ENCODE peak calls at places on chromosomes 6 and 20, in seven cellular contexts. L is GM23338, A is IMR-90, O is HFF-Myc, H is right lobe of liver, V is AG10803, J is upper lobe of right lung. W is an unnamed sample.

GRCh38 chr20:3795511-3796468 is at the start of gene CDC25B:
- DNase-seq in V (peak; percentile 86), A (peak; percentile 83), O (peak; percentile 72), J (peak; percentile 97), L (peak; percentile 96), H (peak; percentile 94), W (peak; percentile 89)

GRCh38 chr6:45320349-45320748 is 7.8 kb upstream of the RUNX2 start:
- DNase-seq in V (no peak), H (no peak), A (no peak), L (no peak), J (no peak), O (no peak), W (no peak)

GRCh38 chr20:13180986-13181889 is 39.8 kb upstream of the ISM1 start:
- DNase-seq in O (no peak), V (no peak), A (no peak), H (no peak), L (no peak), J (no peak), W (no peak)

GRCh38 chr6:170108890-170109587 is 181.8 kb downstream of the DLL1 start:
- DNase-seq in H (peak; percentile 26), A (no peak), J (peak; percentile 21), O (no peak), L (no peak), V (no peak), W (no peak)

GRCh38 chr6:132598473-132598872 is 8.9 kb upstream of the TAAR5 start:
- DNase-seq in V (no peak), H (no peak), L (peak; percentile 69), O (no peak), A (no peak), J (no peak), W (no peak)

GRCh38 chr6:51827580-51827979 is 259.8 kb downstream of the PKHD1 start:
- DNase-seq in V (no peak), H (no peak), J (no peak), O (no peak), A (no peak), L (no peak), W (no peak)

GRCh38 chr6:25682324-25682723 is 30.3 kb downstream of the SCGN start:
- DNase-seq in L (no peak), A (no peak), V (no peak), H (no peak), J (no peak), O (no peak), W (no peak)

GRCh38 chr20:16271450-16271849 is 301.8 kb downstream of the KIF16B start:
- DNase-seq in J (no peak), A (no peak), L (no peak), O (no peak), V (no peak), H (no peak), W (no peak)

GRCh38 chr20:40641212-40641611 is 47.8 kb downstream of the MAFB start:
- DNase-seq in A (no peak), H (no peak), V (no peak), J (no peak), O (no peak), L (no peak), W (no peak)

GRCh38 chr6:29834564-29835436 is 7.2 kb downstream of the HLA-G start:
- DNase-seq in J (no peak), H (no peak), O (no peak), L (peak; percentile 83), V (peak; percentile 8), A (no peak), W (no peak)

GRCh38 chr6:165183071-165183470 is 126.3 kb downstream of the C6orf118 start:
- DNase-seq in J (no peak), A (no peak), O (no peak), V (peak; percentile 34), H (no peak), L (no peak), W (peak; percentile 0)

GRCh38 chr6:165183496-165184140 is 125.8 kb downstream of the C6orf118 start:
- DNase-seq in H (no peak), L (no peak), O (no peak), J (no peak), V (no peak), A (no peak), W (no peak)

GRCh38 chr6:165181951-165182414 is 127.4 kb downstream of the C6orf118 start:
- DNase-seq in V (peak; percentile 69), O (no peak), J (no peak), A (no peak), L (peak; percentile 5), H (no peak), W (peak; percentile 2)

DNA sequence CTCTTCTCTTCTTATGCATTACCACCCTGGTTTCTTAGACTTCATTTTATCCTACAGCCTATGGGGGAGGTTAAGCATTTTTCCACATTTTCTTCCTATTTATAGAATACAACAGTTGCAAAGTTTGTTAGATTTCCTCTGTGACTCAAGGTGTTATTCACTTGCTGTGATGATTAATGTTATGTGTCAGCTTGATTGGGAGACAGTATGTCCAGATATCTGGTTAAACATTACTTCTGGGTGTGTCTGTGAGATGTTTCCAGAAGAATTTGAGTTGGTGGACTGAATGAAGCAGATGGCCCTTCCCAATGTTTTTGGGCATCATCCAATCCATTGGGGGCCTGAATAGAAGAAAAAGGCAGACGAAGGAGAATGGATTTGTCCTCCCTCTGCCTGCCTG is 131.3 kb downstream of the C6orf118 start:
- DNase-seq in J (no peak), V (no peak), L (no peak), A (no peak), H (no peak), O (no peak), W (no peak)
- TF ChIP-seq CTCF in J (no peak), V (no peak), L (no peak), A (no peak), H (no peak), O (no peak), W (no peak)

GRCh38 chr6:15254074-15254975 is 8.5 kb downstream of the JARID2 start:
- DNase-seq in H (no peak), J (no peak), V (no peak), O (no peak), A (no peak), L (no peak), W (no peak)
- H3K4me3 ChIP-seq in H (no peak overlapping the region), J (no peak overlapping the region), V (no peak overlapping the region), O (no peak overlapping the region), A (no peak overlapping the region), L (peak overlapping the region; percentile 83), W (no peak overlapping the region)

DNA sequence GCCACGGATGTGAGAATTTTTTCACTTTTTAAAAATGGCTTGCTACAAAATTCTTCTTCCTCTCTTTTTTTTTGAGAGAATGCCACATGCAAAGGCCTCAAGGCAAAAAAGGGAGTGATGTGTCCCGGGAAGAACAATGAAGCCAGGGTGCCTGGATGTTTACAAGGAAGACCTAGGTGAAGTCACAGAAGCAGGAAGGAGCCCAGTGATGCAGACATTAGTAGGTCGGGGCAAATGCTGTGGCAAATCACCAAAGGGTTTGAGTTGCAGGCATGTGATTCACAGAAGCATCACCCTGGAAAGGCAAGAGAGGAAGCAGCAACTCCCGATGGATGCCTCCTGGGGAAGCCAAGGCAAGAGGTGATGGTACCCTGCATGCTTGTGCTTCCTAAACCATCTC is 46.8 kb downstream of the FARS2 start:
- DNase-seq in J (no peak), H (no peak), L (peak; percentile 31), A (peak; percentile 57), O (no peak), V (no peak), W (peak; percentile 12)
- TF ChIP-seq CTCF in J (no peak), H (no peak), L (no peak), A (no peak), O (no peak), V (no peak), W (no peak)

DNA sequence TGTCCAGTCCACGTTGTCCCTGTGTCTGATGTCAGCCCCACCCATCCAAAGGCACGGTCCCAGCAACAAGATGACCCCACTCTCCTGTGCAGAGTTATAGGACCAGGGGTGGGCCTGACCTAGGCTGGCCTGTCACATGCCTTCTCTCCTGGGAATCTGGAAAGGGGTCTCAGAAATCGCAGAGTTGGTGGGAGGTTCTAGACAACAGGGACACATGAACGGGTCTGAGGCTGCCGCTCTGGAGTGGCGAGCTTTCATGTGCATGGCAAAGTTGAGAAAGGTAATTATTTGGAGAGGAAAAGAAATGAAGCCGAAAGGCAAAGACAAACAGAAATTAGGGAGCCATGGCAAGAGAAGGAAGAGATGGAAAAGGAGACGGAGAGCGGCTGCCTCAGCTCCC is 29.5 kb downstream of the BFSP1 start:
- DNase-seq in O (no peak), A (no peak), V (no peak), J (no peak), H (no peak), L (no peak), W (no peak)
- H3K4me3 ChIP-seq in O (no peak overlapping the region), A (no peak overlapping the region), V (no peak overlapping the region), J (no peak overlapping the region), H (no peak overlapping the region), L (no peak overlapping the region), W (no peak overlapping the region)

GRCh38 chr20:34268145-34268544 is 26.9 kb downstream of the ASIP start:
- DNase-seq in V (no peak), A (no peak), L (no peak), O (no peak), H (no peak), J (no peak), W (no peak)

GRCh38 chr20:34269996-34270627 is 28.9 kb downstream of the ASIP start:
- DNase-seq in H (no peak), O (peak; percentile 38), J (no peak), A (no peak), V (no peak), L (no peak), W (peak; percentile 60)

GRCh38 chr20:34264141-34264540 is 22.9 kb downstream of the ASIP start:
- DNase-seq in L (no peak), O (no peak), A (no peak), J (no peak), V (no peak), H (no peak), W (no peak)

GRCh38 chr20:34271961-34272360 is 30.7 kb downstream of the ASIP start:
- DNase-seq in J (no peak), L (no peak), A (peak; percentile 52), H (no peak), O (no peak), V (peak; percentile 87), W (peak; percentile 18)

GRCh38 chr20:34268851-34269668 is 27.8 kb downstream of the ASIP start:
- DNase-seq in L (peak; percentile 70), J (peak; percentile 71), A (no peak), V (no peak), O (no peak), H (peak; percentile 67), W (no peak)
- TF ChIP-seq CTCF in L (no peak), J (no peak), A (no peak), V (no peak), O (peak; percentile 2), H (no peak), W (no peak)